ENCODE peak calls at places on chromosomes 5 and 9, in ten cellular contexts. K is prostate gland, R is spleen, T is transverse colon, H is upper lobe of left lung, O is endothelial cell of umbilical vein, C is HepG2, F is GM12891, V is GM12892, Q is breast epithelium. E is an unnamed sample.

GRCh38 chr5:142772766-142773293 is 2.7 kb downstream of the ARHGAP26 start:
- DNase-seq in K (no peak), R (no peak), T (no peak), H (no peak), O (no peak), C (no peak), F (no peak), V (no peak), Q (no peak), E (no peak)

GRCh38 chr9:114538241-114538640 is 33.0 kb upstream of the WHRN start:
- DNase-seq in K (peak), R (peak), T (peak), H (peak), O (no peak), C (peak), F (no peak), V (no peak), Q (no peak), E (no peak)

GRCh38 chr5:76804266-76804665 is 14.6 kb upstream of the F2RL1 start:
- DNase-seq in K (no peak), R (no peak), T (no peak), H (no peak), O (no peak), C (peak), F (no peak), V (no peak), Q (no peak), E (no peak)

GRCh38 chr5:79613571-79613970 is 1.3 kb downstream of the TENT2 start:
- DNase-seq in K (no peak), R (no peak), T (no peak), H (no peak), O (no peak), C (no peak), F (no peak), V (no peak), Q (no peak), E (no peak)

GRCh38 chr9:130036099-130036498 is 6.9 kb downstream of the FNBP1 start:
- DNase-seq in K (no peak), R (no peak), T (no peak), H (no peak), O (peak), C (no peak), F (no peak), V (no peak), Q (no peak), E (no peak)

GRCh38 chr9:101582593-101582992 is 12.2 kb downstream of the PPP3R2 start:
- DNase-seq in K (no peak), R (no peak), T (no peak), H (no peak), O (no peak), C (no peak), F (no peak), V (no peak), Q (no peak), E (no peak)

GRCh38 chr5:78601622-78602314 is 46.8 kb downstream of the LHFPL2 start:
- DNase-seq in K (no peak), R (no peak), T (no peak), H (no peak), O (peak), C (peak), F (no peak), V (no peak), Q (no peak), E (no peak)

GRCh38 chr5:133849116-133849515 is 119.3 kb downstream of the C5orf15 start:
- DNase-seq in K (no peak), R (no peak), T (no peak), H (no peak), O (no peak), C (no peak), F (no peak), V (no peak), Q (no peak), E (no peak)

GRCh38 chr9:135611142-135611874 is 28.0 kb downstream of the GLT6D1 start:
- DNase-seq in K (peak), R (no peak), T (no peak), H (no peak), O (no peak), C (no peak), F (no peak), V (no peak), Q (no peak), E (peak)

GRCh38 chr5:83093692-83094091 is 16.3 kb downstream of the XRCC4 start:
- DNase-seq in K (no peak), R (no peak), T (no peak), H (no peak), O (no peak), C (no peak), F (no peak), V (no peak), Q (no peak), E (no peak)

GRCh38 chr5:157743163-157744054 is at the start of gene LSM11:
- DNase-seq in K (peak), R (peak), T (peak), H (peak), O (peak), C (peak), F (peak), V (peak), Q (peak), E (peak)

GRCh38 chr9:89352874-89353649 is 34.8 kb downstream of the SECISBP2 start:
- DNase-seq in K (no peak), R (no peak), T (no peak), H (no peak), O (no peak), C (no peak), F (no peak), V (no peak), Q (no peak), E (no peak)

GRCh38 chr9:125983681-125984080 is 236.5 kb downstream of the PBX3 start:
- DNase-seq in K (no peak), R (no peak), T (no peak), H (no peak), O (no peak), C (no peak), F (no peak), V (no peak), Q (no peak), E (no peak)

GRCh38 chr9:108083160-108083559 is 593.6 kb upstream of the KLF4 start:
- DNase-seq in K (no peak), R (no peak), T (no peak), H (no peak), O (no peak), C (no peak), F (no peak), V (no peak), Q (no peak), E (no peak)

GRCh38 chr5:10885026-10885425 is 124.0 kb upstream of the DAP start:
- DNase-seq in K (no peak), R (no peak), T (no peak), H (no peak), O (no peak), C (no peak), F (no peak), V (no peak), Q (no peak), E (no peak)

GRCh38 chr5:35488786-35489185 is 128.9 kb upstream of the SPEF2 start:
- DNase-seq in K (no peak), R (no peak), T (no peak), H (no peak), O (no peak), C (no peak), F (no peak), V (no peak), Q (no peak), E (no peak)

GRCh38 chr5:1161832-1162229 is 39.6 kb upstream of the SLC6A19 start:
- DNase-seq in K (peak), R (no peak), T (peak), H (peak), O (no peak), C (no peak), F (no peak), V (no peak), Q (peak), E (no peak)

GRCh38 chr9:98960409-98960808 is 16.7 kb downstream of the COL15A1 start:
- DNase-seq in K (no peak), R (no peak), T (no peak), H (no peak), O (no peak), C (no peak), F (no peak), V (no peak), Q (no peak), E (no peak)

GRCh38 chr5:2750758-2751464 is 566 bp downstream of the IRX2 start:
- DNase-seq in K (no peak), R (no peak), T (no peak), H (no peak), O (no peak), C (no peak), F (no peak), V (no peak), Q (no peak), E (no peak)

GRCh38 chr9:133888048-133888778 is 103.9 kb downstream of the VAV2 start:
- DNase-seq in K (no peak), R (no peak), T (no peak), H (no peak), O (no peak), C (peak), F (no peak), V (no peak), Q (no peak), E (no peak)

GRCh38 chr5:1424716-1425115 is 20.5 kb downstream of the SLC6A3 start:
- DNase-seq in K (no peak), R (peak), T (no peak), H (no peak), O (no peak), C (no peak), F (no peak), V (no peak), Q (no peak), E (no peak)

GRCh38 chr5:153445875-153446567 is 44.4 kb upstream of the GRIA1 start:
- DNase-seq in K (no peak), R (no peak), T (no peak), H (peak), O (no peak), C (no peak), F (no peak), V (no peak), Q (peak), E (no peak)

GRCh38 chr5:100902406-100903035 is 561 bp downstream of the ST8SIA4 start:
- DNase-seq in K (no peak), R (peak), T (no peak), H (peak), O (peak), C (no peak), F (no peak), V (no peak), Q (no peak), E (no peak)

GRCh38 chr9:18393340-18394130 is 80.4 kb upstream of the ADAMTSL1 start:
- DNase-seq in K (peak), R (no peak), T (peak), H (no peak), O (peak), C (peak), F (no peak), V (no peak), Q (peak), E (no peak)

GRCh38 chr5:7873216-7873615 is 4.3 kb downstream of the MTRR start:
- DNase-seq in K (no peak), R (no peak), T (peak), H (no peak), O (no peak), C (no peak), F (no peak), V (no peak), Q (no peak), E (no peak)

GRCh38 chr5:60719329-60719728 is 19.4 kb upstream of the DEPDC1B start:
- DNase-seq in K (no peak), R (no peak), T (no peak), H (no peak), O (no peak), C (no peak), F (no peak), V (no peak), Q (no peak), E (no peak)

GRCh38 chr9:26133537-26133936 is 455.3 kb upstream of the TUSC1 start:
- DNase-seq in K (no peak), R (no peak), T (no peak), H (no peak), O (no peak), C (no peak), F (no peak), V (no peak), Q (no peak), E (no peak)

GRCh38 chr5:132257131-132258101 is at the start of gene PDLIM4:
- DNase-seq in K (peak), R (peak), T (peak), H (peak), O (peak), C (no peak), F (peak), V (no peak), Q (no peak), E (peak)

GRCh38 chr5:67221487-67222242 is 25.1 kb upstream of the CD180 start:
- DNase-seq in K (no peak), R (peak), T (peak), H (peak), O (no peak), C (no peak), F (no peak), V (peak), Q (no peak), E (no peak)

DNA sequence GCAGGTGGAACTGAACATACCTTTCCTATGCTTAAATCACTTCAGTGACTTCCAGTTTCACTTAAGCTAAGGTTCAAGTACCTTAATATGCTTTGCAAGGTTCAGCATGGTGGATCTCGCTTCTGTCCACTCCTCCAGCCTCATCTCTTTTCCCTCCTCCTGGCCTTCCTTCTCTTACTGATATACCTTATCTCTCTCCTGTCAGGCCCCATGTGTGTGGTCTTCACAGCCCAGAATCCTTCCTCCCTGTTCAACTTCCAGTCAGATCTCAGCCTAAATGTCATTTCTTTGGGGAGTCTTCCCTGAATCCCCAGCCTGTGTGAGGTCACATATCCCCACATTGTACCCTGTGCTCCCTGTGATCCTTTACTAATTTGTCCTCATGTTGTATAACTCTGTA is 87.7 kb downstream of the ANGPTL2 start:
- DNase-seq in K (no peak), R (no peak), T (no peak), H (no peak), O (no peak), C (no peak), F (no peak), V (no peak), Q (no peak), E (no peak)
- TF ChIP-seq POLR2AphosphoS5 in K (no peak), R (no peak), T (no peak), H (no peak), O (no peak), C (no peak), F (no peak), V (no peak), Q (no peak), E (no peak)

GRCh38 chr9:37466037-37466709 is 923 bp upstream of the ZBTB5 start:
- DNase-seq in K (peak), R (peak), T (peak), H (peak), O (peak), C (peak), F (peak), V (peak), Q (no peak), E (peak)
- TF ChIP-seq POLR2A in K (no peak), R (no peak), T (peak), H (no peak), O (no peak), C (peak), F (no peak), V (no peak), Q (no peak), E (no peak)

GRCh38 chr9:128684325-128685021 is 4.5 kb upstream of the SET start:
- DNase-seq in K (peak), R (peak), T (peak), H (peak), O (peak), C (peak), F (no peak), V (peak), Q (peak), E (peak)

GRCh38 chr9:128684065-128684324 is 5.0 kb upstream of the SET start:
- DNase-seq in K (no peak), R (no peak), T (no peak), H (no peak), O (no peak), C (no peak), F (no peak), V (no peak), Q (no peak), E (no peak)

GRCh38 chr9:128685022-128685332 is 4.0 kb upstream of the SET start:
- DNase-seq in K (no peak), R (no peak), T (no peak), H (peak), O (no peak), C (peak), F (no peak), V (no peak), Q (no peak), E (no peak)

GRCh38 chr9:128685636-128686489 is 3.2 kb upstream of the SET start:
- DNase-seq in K (no peak), R (peak), T (peak), H (peak), O (no peak), C (no peak), F (no peak), V (no peak), Q (no peak), E (no peak)

DNA sequence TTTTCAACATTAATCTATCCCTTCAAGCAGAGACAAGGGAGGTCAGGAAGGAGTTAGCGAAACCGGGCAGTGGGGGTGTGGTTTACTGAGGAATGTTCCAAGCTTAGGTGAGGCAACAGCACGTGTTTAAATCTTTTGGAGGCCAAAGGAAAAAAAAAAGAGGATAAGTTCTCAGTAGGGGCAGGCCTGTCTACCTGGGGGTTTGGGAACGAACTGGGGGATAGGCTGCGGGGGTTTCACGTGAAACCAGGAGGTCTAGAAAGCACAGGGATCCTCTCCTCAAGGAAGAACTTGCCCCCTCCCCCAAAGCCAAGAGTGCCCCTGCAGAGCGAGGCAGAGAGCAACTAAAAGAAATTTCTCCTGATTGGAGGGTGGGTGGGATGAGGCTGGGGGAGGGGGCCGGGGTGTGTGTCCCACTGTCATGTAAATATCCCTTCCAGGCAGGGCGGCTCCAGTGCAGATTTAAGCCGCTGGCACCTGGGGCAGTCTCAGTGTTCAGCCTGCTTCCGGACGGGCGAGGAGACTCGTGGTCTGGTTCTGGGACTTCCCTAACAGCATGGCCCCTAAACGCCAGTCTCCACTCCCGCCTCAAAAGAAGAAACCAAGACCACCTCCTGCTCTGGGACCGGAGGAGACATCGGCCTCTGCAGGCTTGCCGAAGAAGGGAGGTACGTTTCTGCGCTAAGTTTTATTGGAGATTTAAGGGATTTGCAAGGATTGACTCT is 5.5 kb upstream of the SET start:
- DNase-seq in K (peak), R (peak), T (peak), H (peak), O (peak), C (no peak), F (no peak), V (no peak), Q (no peak), E (peak)
- TF ChIP-seq POLR2AphosphoS5 in K (peak), R (peak), T (peak), H (no peak), O (no peak), C (no peak), F (no peak), V (no peak), Q (no peak), E (no peak)

DNA sequence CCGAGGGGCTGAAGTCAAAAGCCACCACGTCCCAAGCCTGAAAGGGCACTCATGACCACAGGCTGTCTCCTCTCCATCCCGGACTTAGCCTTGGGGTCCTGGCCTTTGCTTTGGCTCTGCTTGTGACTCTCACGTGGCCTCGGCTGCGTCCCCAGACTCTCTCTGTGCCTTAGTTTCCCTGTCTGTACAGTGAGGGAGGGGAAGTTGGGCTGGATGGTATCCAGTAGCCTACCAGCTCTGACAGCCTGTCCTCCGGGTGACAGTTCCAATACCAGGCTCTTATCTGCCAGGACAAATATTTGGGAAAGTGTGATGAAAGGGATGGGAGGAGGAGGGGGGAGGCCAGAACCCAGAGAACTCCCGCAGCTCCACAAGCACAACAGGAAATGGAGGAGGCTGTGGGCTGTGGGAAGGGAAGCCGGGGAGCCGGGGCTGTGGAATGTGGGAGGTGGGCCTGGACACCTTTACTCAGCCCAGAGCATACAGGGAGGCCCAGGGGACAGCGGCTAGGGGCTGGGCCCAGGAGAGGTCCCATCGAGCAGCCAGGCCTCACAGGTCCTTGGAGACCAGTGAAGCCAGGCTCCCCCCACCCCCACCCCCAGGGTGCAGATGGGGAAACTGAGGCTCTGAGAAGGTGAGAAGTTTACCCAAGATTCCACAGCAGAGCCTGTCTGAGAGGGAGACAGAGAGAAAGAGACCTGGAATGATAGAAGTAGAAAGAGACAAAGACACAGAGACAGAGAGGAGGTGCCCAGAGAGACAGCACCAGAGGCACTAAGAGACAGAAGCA is 18.3 kb downstream of the PDGFRB start:
- DNase-seq in K (peak), R (no peak), T (no peak), H (no peak), O (peak), C (peak), F (no peak), V (no peak), Q (no peak), E (no peak)
- TF ChIP-seq POLR2A in K (peak), R (no peak), T (no peak), H (no peak), O (no peak), C (peak), F (no peak), V (no peak), Q (no peak), E (no peak)

GRCh38 chr5:86579502-86579901 is 38.2 kb upstream of the COX7C start:
- DNase-seq in K (no peak), R (no peak), T (no peak), H (no peak), O (no peak), C (no peak), F (no peak), V (no peak), Q (no peak), E (no peak)
- TF ChIP-seq POLR2AphosphoS5 in K (no peak), R (no peak), T (no peak), H (no peak), O (no peak), C (no peak), F (no peak), V (no peak), Q (no peak), E (no peak)

GRCh38 chr5:65481635-65482271 is at the start of gene ADAMTS6:
- DNase-seq in K (peak), R (peak), T (peak), H (peak), O (peak), C (peak), F (peak), V (peak), Q (peak), E (peak)
- TF ChIP-seq POLR2A in K (no peak), R (no peak), T (no peak), H (peak), O (peak), C (no peak), F (peak), V (peak), Q (no peak), E (no peak)

GRCh38 chr9:212265-212664 is 2.4 kb upstream of the DOCK8 start:
- DNase-seq in K (no peak), R (no peak), T (no peak), H (no peak), O (no peak), C (no peak), F (no peak), V (no peak), Q (no peak), E (no peak)
- TF ChIP-seq POLR2AphosphoS5 in K (no peak), R (no peak), T (no peak), H (no peak), O (no peak), C (no peak), F (no peak), V (no peak), Q (no peak), E (no peak)